ENCODE peak calls at places on chromosomes 12 and 14, in nine cellular contexts. A is SIG-M5, P is KG1, Y is AG09309, V is epithelial cell of esophagus, J is NCI-H748 treated with DMSO at 0.1 percent for 48 hours, I is adipocyte, S is posterior cingulate gyrus, H is GM03348. K is an unnamed sample.

GRCh38 chr12:112198120-112198733 is 72.9 kb downstream of the TRAFD1 start:
- DNase-seq in S (peak; percentile 66), P (no peak), V (peak; percentile 69), Y (no peak), A (no peak), H (peak; percentile 76), J (peak; percentile 41), I (peak; percentile 77), K (no peak)

GRCh38 chr12:123126294-123127144 is 24.4 kb downstream of the PITPNM2 start:
- DNase-seq in A (no peak), Y (peak; percentile 97), S (no peak), I (peak; percentile 95), P (no peak), J (no peak), H (peak; percentile 95), V (peak; percentile 91), K (no peak)

GRCh38 chr12:120352117-120352516 is 16.8 kb downstream of the MSI1 start:
- DNase-seq in P (no peak), H (no peak), J (no peak), A (no peak), S (no peak), V (peak; percentile 62), Y (peak; percentile 10), I (peak; percentile 30), K (no peak)

GRCh38 chr12:57904426-57904825 is 36.9 kb upstream of the ATP23 start:
- DNase-seq in S (no peak), V (no peak), H (no peak), J (no peak), Y (no peak), P (no peak), I (no peak), A (no peak), K (no peak)

GRCh38 chr12:52522346-52523011 is 2.3 kb upstream of the KRT5 start:
- DNase-seq in J (no peak), V (peak; percentile 98), Y (no peak), S (peak; percentile 63), P (no peak), I (peak; percentile 12), H (no peak), A (no peak), K (no peak)

GRCh38 chr12:8644345-8645248 is 18.0 kb downstream of the MFAP5 start:
- DNase-seq in S (no peak), P (no peak), Y (no peak), V (peak; percentile 84), J (no peak), A (no peak), H (no peak), I (no peak), K (peak; percentile 29)

GRCh38 chr12:11653215-11653753 is 3.8 kb downstream of the ETV6 start:
- DNase-seq in V (no peak), P (no peak), A (no peak), Y (no peak), J (no peak), I (peak; percentile 17), H (no peak), S (no peak), K (no peak)

GRCh38 chr14:76882646-76883045 is 56.4 kb downstream of the LRRC74A start:
- DNase-seq in Y (no peak), I (peak; percentile 59), H (no peak), V (no peak), S (no peak), A (no peak), P (no peak), J (no peak), K (no peak)

GRCh38 chr14:63405715-63406114 is 87.0 kb upstream of the GPHB5 start:
- DNase-seq in V (no peak), Y (no peak), A (no peak), J (no peak), S (no peak), P (no peak), H (no peak), I (no peak), K (no peak)

GRCh38 chr12:1611775-1612174 is 17.3 kb upstream of the WNT5B start:
- DNase-seq in Y (peak; percentile 90), H (peak; percentile 82), S (no peak), V (peak; percentile 51), J (no peak), P (no peak), I (peak; percentile 93), A (no peak), K (no peak)

GRCh38 chr12:34607520-34608195 is 585.4 kb downstream of the ALG10 start:
- DNase-seq in Y (no peak), I (no peak), S (no peak), A (no peak), P (no peak), V (no peak), J (no peak), H (peak; percentile 1), K (no peak)

GRCh38 chr12:57130941-57131340 is 2.7 kb downstream of the LRP1 start:
- DNase-seq in I (no peak), S (no peak), J (no peak), P (no peak), V (no peak), Y (no peak), A (no peak), H (no peak), K (no peak)

GRCh38 chr12:131021142-131021541 is 67.4 kb downstream of the ADGRD1 start:
- DNase-seq in H (no peak), A (no peak), J (no peak), V (no peak), P (no peak), I (no peak), Y (no peak), S (no peak), K (no peak)

GRCh38 chr14:97726661-97727060 is 929.5 kb downstream of the VRK1 start:
- DNase-seq in I (no peak), V (no peak), P (no peak), A (no peak), Y (no peak), S (no peak), J (no peak), H (no peak), K (no peak)

GRCh38 chr14:89304972-89305703 is 111.9 kb downstream of the FOXN3 start:
- DNase-seq in J (peak; percentile 38), V (peak; percentile 14), I (peak; percentile 58), Y (no peak), S (no peak), H (peak; percentile 64), A (no peak), P (no peak), K (no peak)

GRCh38 chr12:102118874-102119273 is 1.0 kb downstream of the NUP37 start:
- DNase-seq in J (no peak), H (no peak), I (no peak), Y (no peak), A (no peak), S (no peak), V (no peak), P (no peak), K (no peak)

GRCh38 chr12:127600211-127600610 is 666.8 kb upstream of the TMEM132C start:
- DNase-seq in S (no peak), I (no peak), V (no peak), H (no peak), P (no peak), A (no peak), Y (no peak), J (no peak), K (no peak)

GRCh38 chr14:48417715-48418500 is 742.5 kb upstream of the MDGA2 start:
- DNase-seq in S (no peak), Y (no peak), H (no peak), J (no peak), P (no peak), V (no peak), I (no peak), A (no peak), K (no peak)

GRCh38 chr14:96162741-96163140 is 41.9 kb upstream of the BDKRB2 start:
- DNase-seq in S (no peak), A (no peak), P (no peak), J (no peak), Y (peak; percentile 51), V (no peak), H (no peak), I (no peak), K (no peak)

GRCh38 chr12:68406134-68406576 is 74.0 kb upstream of the MDM1 start:
- DNase-seq in P (no peak), H (peak; percentile 87), V (peak; percentile 67), J (no peak), A (no peak), S (peak; percentile 49), Y (peak; percentile 70), I (peak; percentile 83), K (no peak)

GRCh38 chr14:51862839-51863235 is 2.4 kb downstream of the GNG2 start:
- DNase-seq in V (no peak), J (no peak), H (no peak), Y (no peak), S (no peak), P (no peak), I (no peak), A (no peak), K (no peak)

GRCh38 chr12:115623764-115624334 is 653.6 kb downstream of the MED13L start:
- DNase-seq in V (no peak), Y (no peak), I (no peak), H (no peak), P (no peak), J (no peak), A (no peak), S (no peak), K (no peak)

GRCh38 chr12:111393700-111394275 is 11.9 kb upstream of the SH2B3 start:
- DNase-seq in P (peak; percentile 67), H (no peak), A (no peak), Y (no peak), I (no peak), S (no peak), V (no peak), J (no peak), K (no peak)

GRCh38 chr14:63956326-63956725 is 103.5 kb downstream of the SYNE2 start:
- DNase-seq in Y (no peak), S (no peak), V (peak; percentile 48), A (no peak), J (no peak), H (no peak), P (no peak), I (no peak), K (no peak)

GRCh38 chr12:57242691-57243454 is 8.1 kb downstream of the STAC3 start:
- DNase-seq in A (no peak), J (peak; percentile 94), V (peak; percentile 66), S (no peak), H (peak; percentile 60), I (peak; percentile 80), Y (no peak), P (no peak), K (peak; percentile 29)

GRCh38 chr12:117067638-117068037 is 31.6 kb downstream of the TESC start:
- DNase-seq in H (no peak), I (no peak), Y (no peak), P (no peak), V (no peak), J (no peak), S (no peak), A (no peak), K (no peak)

GRCh38 chr12:50110762-50111416 is 1.1 kb upstream of the COX14 start:
- DNase-seq in H (peak; percentile 45), J (no peak), V (peak; percentile 18), P (no peak), I (peak; percentile 25), S (no peak), Y (no peak), A (no peak), K (no peak)

K was measured in T-helper 22 cell.